ENCODE peak calls at places on chromosomes 3 and 15, in eight cellular contexts. N is heart right ventricle, H is coronary artery, X is ovary, G is OCI-LY7, U is left ventricle myocardium inferior, S is PC-3, O is RWPE2. Q is an unnamed sample.

GRCh38 chr3:192514081-192514753 is 213.1 kb downstream of the FGF12 start:
- DNase-seq in N (no peak), H (no peak), X (no peak), G (no peak), U (no peak), S (peak), O (no peak), Q (peak)

GRCh38 chr3:157075693-157076420 is 84.1 kb downstream of the CCNL1 start:
- DNase-seq in N (no peak), H (no peak), X (no peak), G (no peak), U (no peak), S (peak), O (no peak), Q (no peak)

GRCh38 chr3:69944931-69945493 is 54.5 kb upstream of the SAMMSON start:
- DNase-seq in N (no peak), H (no peak), X (no peak), G (no peak), U (no peak), S (no peak), O (no peak), Q (no peak)

GRCh38 chr15:60095711-60096110 is 91.6 kb downstream of the FOXB1 start:
- DNase-seq in N (no peak), H (no peak), X (no peak), G (no peak), U (no peak), S (no peak), O (no peak), Q (no peak)

GRCh38 chr15:64619880-64620839 is 155.2 kb downstream of the RBPMS2 start:
- DNase-seq in N (no peak), H (no peak), X (no peak), G (no peak), U (no peak), S (peak), O (no peak), Q (peak)

GRCh38 chr3:15161113-15161512 is 44.9 kb upstream of the CAPN7 start:
- DNase-seq in N (no peak), H (no peak), X (no peak), G (no peak), U (no peak), S (no peak), O (no peak), Q (no peak)

GRCh38 chr15:99282129-99282528 is 30.8 kb downstream of the LRRC28 start:
- DNase-seq in N (no peak), H (no peak), X (no peak), G (no peak), U (no peak), S (peak), O (no peak), Q (peak)

GRCh38 chr3:42681361-42682038 is 3.8 kb upstream of the KLHL40 start:
- DNase-seq in N (no peak), H (no peak), X (no peak), G (no peak), U (no peak), S (no peak), O (no peak), Q (no peak)

GRCh38 chr3:155712008-155712407 is 32.9 kb downstream of the PLCH1 start:
- DNase-seq in N (no peak), H (no peak), X (no peak), G (no peak), U (no peak), S (no peak), O (no peak), Q (peak)

GRCh38 chr3:42660898-42661297 is 7.4 kb downstream of the ZBTB47 start:
- DNase-seq in N (no peak), H (no peak), X (no peak), G (peak), U (no peak), S (no peak), O (no peak), Q (no peak)

GRCh38 chr3:149342413-149343340 is 9.2 kb upstream of the TM4SF18 start:
- DNase-seq in N (no peak), H (no peak), X (no peak), G (no peak), U (no peak), S (peak), O (no peak), Q (peak)

GRCh38 chr3:151431940-151432339 is 28.9 kb downstream of the IGSF10 start:
- DNase-seq in N (no peak), H (no peak), X (no peak), G (no peak), U (no peak), S (peak), O (no peak), Q (peak)

GRCh38 chr3:159158213-159158612 is 356.4 kb downstream of the MFSD1 start:
- DNase-seq in N (no peak), H (no peak), X (no peak), G (no peak), U (no peak), S (peak), O (no peak), Q (peak)

GRCh38 chr3:58021072-58021959 is 13.1 kb downstream of the FLNB start:
- DNase-seq in N (no peak), H (no peak), X (no peak), G (no peak), U (no peak), S (peak), O (no peak), Q (peak)

GRCh38 chr15:46815765-46816164 is 901.5 kb upstream of the SEMA6D start:
- DNase-seq in N (peak), H (no peak), X (no peak), G (no peak), U (peak), S (no peak), O (no peak), Q (peak)

GRCh38 chr3:142118911-142119310 is 30.4 kb downstream of the TFDP2 start:
- DNase-seq in N (no peak), H (no peak), X (no peak), G (no peak), U (no peak), S (no peak), O (no peak), Q (no peak)

GRCh38 chr15:67021455-67021854 is 43.9 kb upstream of the SMAD3 start:
- DNase-seq in N (no peak), H (no peak), X (no peak), G (no peak), U (no peak), S (peak), O (no peak), Q (peak)

GRCh38 chr3:101240719-101241118 is 79.7 kb downstream of the IMPG2 start:
- DNase-seq in N (no peak), H (no peak), X (no peak), G (no peak), U (no peak), S (no peak), O (no peak), Q (no peak)

GRCh38 chr3:9248232-9249191 is 934 bp downstream of the SRGAP3 start:
- DNase-seq in N (no peak), H (peak), X (no peak), G (no peak), U (no peak), S (peak), O (peak), Q (peak)

GRCh38 chr15:37585966-37586656 is 348.3 kb upstream of the TMCO5A start:
- DNase-seq in N (no peak), H (no peak), X (no peak), G (no peak), U (no peak), S (peak), O (no peak), Q (peak)

GRCh38 chr3:153330891-153331290 is 168.9 kb downstream of the RAP2B start:
- DNase-seq in N (no peak), H (no peak), X (no peak), G (no peak), U (no peak), S (no peak), O (no peak), Q (peak)

GRCh38 chr15:62757535-62757934 is 285.0 kb upstream of the TPM1 start:
- DNase-seq in N (no peak), H (peak), X (no peak), G (no peak), U (no peak), S (no peak), O (no peak), Q (no peak)

GRCh38 chr3:77042892-77043291 is 3.0 kb downstream of the ROBO2 start:
- DNase-seq in N (no peak), H (no peak), X (no peak), G (no peak), U (no peak), S (peak), O (no peak), Q (no peak)

GRCh38 chr3:164641071-164641470 is 437.2 kb downstream of the SI start:
- DNase-seq in N (no peak), H (no peak), X (no peak), G (no peak), U (no peak), S (no peak), O (no peak), Q (no peak)

GRCh38 chr3:58532794-58533220 is 4.2 kb downstream of the ACOX2 start:
- DNase-seq in N (peak), H (no peak), X (peak), G (peak), U (peak), S (peak), O (no peak), Q (peak)

GRCh38 chr3:66577804-66578203 is 77.0 kb upstream of the LRIG1 start:
- DNase-seq in N (no peak), H (no peak), X (no peak), G (no peak), U (no peak), S (no peak), O (no peak), Q (no peak)

GRCh38 chr3:188439080-188439479 is 285.1 kb downstream of the LPP start:
- DNase-seq in N (no peak), H (no peak), X (no peak), G (peak), U (no peak), S (no peak), O (no peak), Q (no peak)

GRCh38 chr15:95829062-95829461 is 501.4 kb upstream of the NR2F2 start:
- DNase-seq in N (no peak), H (no peak), X (no peak), G (no peak), U (no peak), S (no peak), O (no peak), Q (no peak)

DNA sequence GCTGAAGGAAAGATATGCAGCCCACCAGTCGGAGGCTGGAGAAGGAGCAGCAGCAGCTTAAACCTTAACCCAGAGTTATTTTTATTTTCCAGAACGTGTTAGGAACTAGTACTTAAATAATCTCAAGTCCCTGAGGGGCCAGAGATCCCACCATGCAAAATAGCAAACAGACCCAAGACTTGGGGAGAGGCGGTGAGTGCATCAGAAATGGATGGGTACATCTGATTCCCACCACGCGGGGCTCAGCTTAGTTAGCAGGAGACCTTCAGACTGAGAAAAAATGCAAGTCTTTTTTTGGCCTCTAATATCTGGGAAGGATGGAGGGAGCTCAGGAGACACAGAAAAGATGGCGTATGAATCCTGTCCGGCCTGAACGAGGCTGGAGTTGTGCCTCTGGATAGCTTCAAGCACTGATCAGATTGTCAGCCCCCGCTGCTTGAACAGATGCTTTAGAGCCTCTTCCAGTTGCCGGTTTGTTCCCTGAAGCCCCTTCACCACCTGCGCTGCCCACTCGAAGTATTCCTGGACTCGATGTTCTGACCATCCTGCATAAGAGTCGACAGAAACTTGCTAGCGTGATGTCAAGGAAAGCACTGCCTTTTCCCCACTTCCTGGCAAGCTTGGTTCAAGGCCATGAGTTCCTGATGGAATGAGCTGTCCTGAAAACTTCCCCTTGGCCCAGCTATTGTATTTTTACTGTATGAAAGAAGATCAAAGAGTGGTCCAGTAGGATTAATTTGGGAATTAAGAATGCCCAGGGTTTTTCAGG is 1.3 kb downstream of the HDDC3 start:
- DNase-seq in N (no peak), H (no peak), X (no peak), G (peak), U (no peak), S (no peak), O (no peak), Q (no peak)
- H3K4me3 ChIP-seq in N (peak), H (peak), X (peak), G (peak), U (peak), S (peak), O (peak), Q (no peak)

GRCh38 chr3:179450321-179450720 is 949 bp downstream of the GNB4 start:
- DNase-seq in N (no peak), H (no peak), X (no peak), G (no peak), U (no peak), S (no peak), O (no peak), Q (no peak)

GRCh38 chr3:179447251-179447650 is 4.0 kb downstream of the GNB4 start:
- DNase-seq in N (no peak), H (no peak), X (no peak), G (no peak), U (no peak), S (no peak), O (no peak), Q (no peak)

GRCh38 chr3:179449621-179450020 is 1.6 kb downstream of the GNB4 start:
- DNase-seq in N (no peak), H (no peak), X (no peak), G (no peak), U (no peak), S (no peak), O (no peak), Q (no peak)

GRCh38 chr3:179450901-179451334 is 352 bp downstream of the GNB4 start:
- DNase-seq in N (no peak), H (peak), X (no peak), G (peak), U (no peak), S (no peak), O (no peak), Q (peak)

DNA sequence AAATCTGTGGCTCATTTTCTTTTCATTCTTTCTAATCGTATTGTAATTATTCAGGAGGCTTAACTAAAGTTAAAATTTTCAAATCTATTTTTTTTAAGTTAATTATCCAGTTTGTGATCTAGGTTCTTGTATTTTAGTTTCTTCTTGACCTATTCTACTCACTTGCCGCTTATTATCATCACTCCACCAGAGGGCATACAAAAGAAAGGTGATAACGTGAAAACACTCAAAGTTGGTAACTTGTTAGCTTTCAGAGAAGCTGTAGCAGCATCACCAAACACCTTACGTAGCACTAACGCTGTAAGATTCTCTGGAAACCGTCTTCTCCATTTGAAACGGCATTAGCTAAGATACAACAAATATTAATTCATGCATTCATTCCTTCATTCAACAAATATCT is 4.8 kb downstream of the GNB4 start:
- DNase-seq in N (no peak), H (no peak), X (no peak), G (peak), U (no peak), S (peak), O (no peak), Q (peak)
- H3K4me3 ChIP-seq in N (no peak), H (no peak), X (no peak), G (no peak), U (no peak), S (no peak), O (no peak), Q (no peak)

DNA sequence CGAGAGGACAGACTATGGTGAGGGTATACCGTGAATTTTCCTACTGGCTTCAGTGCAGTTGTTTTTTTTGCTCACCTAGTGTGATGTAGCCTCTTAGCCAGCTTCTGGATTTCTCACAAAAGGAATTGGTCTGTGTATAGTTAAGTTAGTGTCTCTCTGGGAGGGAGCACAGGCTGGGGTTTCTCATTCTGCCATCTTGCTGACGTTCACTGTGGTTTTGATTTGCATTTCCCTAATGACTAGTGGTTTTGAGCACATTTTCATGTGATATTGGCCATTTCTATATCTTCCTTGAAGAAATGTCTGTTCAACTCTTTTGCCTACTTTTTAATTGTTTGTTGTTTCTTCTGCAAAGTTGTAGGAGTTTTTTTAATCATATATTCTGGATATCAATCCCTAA is 2.2 kb upstream of the CD86 start:
- DNase-seq in N (no peak), H (no peak), X (no peak), G (peak), U (no peak), S (no peak), O (no peak), Q (no peak)
- H3K4me3 ChIP-seq in N (no peak), H (no peak), X (no peak), G (no peak), U (no peak), S (no peak), O (no peak), Q (no peak)

GRCh38 chr15:82808634-82809041 is 790 bp upstream of the WHAMM start:
- DNase-seq in N (no peak), H (no peak), X (no peak), G (peak), U (no peak), S (no peak), O (no peak), Q (no peak)

GRCh38 chr15:82810863-82811421 is 1.5 kb downstream of the WHAMM start:
- DNase-seq in N (no peak), H (no peak), X (no peak), G (peak), U (no peak), S (peak), O (no peak), Q (peak)

GRCh38 chr15:82810061-82810862 is 834 bp downstream of the WHAMM start:
- DNase-seq in N (peak), H (no peak), X (peak), G (peak), U (peak), S (peak), O (no peak), Q (peak)

GRCh38 chr15:82807920-82808633 is 1.4 kb upstream of the WHAMM start:
- DNase-seq in N (no peak), H (no peak), X (no peak), G (peak), U (no peak), S (no peak), O (no peak), Q (no peak)

GRCh38 chr15:82809308-82810060 is at the start of gene WHAMM:
- DNase-seq in N (peak), H (peak), X (peak), G (peak), U (peak), S (peak), O (peak), Q (peak)
- H3K4me3 ChIP-seq in N (peak), H (peak), X (peak), G (peak), U (peak), S (peak), O (peak), Q (peak)

GRCh38 chr3:138615462-138615861 is 6.9 kb downstream of the FAIM start:
- DNase-seq in N (no peak), H (no peak), X (no peak), G (no peak), U (no peak), S (no peak), O (no peak), Q (no peak)

GRCh38 chr3:138608322-138609214 is at the start of gene FAIM:
- DNase-seq in N (peak), H (peak), X (peak), G (no peak), U (peak), S (peak), O (peak), Q (peak)

GRCh38 chr3:138609898-138610266 is 1.3 kb downstream of the FAIM start:
- DNase-seq in N (no peak), H (no peak), X (no peak), G (no peak), U (no peak), S (no peak), O (no peak), Q (no peak)
- H3K4me3 ChIP-seq in N (peak), H (peak), X (peak), G (no peak), U (peak), S (peak), O (no peak), Q (no peak)

GRCh38 chr3:78979083-78979482 is 788.7 kb downstream of the ROBO1 start:
- DNase-seq in N (no peak), H (no peak), X (no peak), G (no peak), U (no peak), S (no peak), O (no peak), Q (no peak)
- H3K4me3 ChIP-seq in N (no peak), H (no peak), X (no peak), G (no peak), U (no peak), S (no peak), O (no peak), Q (no peak)

DNA sequence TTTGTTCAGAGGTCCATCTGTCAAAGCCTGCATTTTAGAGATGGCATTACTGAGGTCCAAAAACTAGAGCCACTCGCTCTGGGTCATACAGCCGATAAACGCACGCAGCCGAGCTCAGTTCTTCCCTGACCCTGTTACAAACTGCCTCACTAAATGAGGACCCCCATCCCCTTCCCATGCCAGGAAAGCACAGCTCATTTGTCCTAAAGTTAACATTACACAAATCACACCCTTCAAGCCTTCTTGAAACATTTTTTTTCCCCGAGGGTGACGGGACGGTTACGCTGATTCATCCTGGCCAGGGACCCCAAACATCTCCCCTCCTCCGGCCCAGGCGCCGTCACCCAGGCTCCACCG is 832 bp upstream of the CMTM8 start:
- DNase-seq in N (no peak), H (no peak), X (no peak), G (no peak), U (no peak), S (no peak), O (no peak), Q (no peak)
- H3K4me3 ChIP-seq in N (peak), H (peak), X (peak), G (no peak), U (peak), S (peak), O (peak), Q (peak)

DNA sequence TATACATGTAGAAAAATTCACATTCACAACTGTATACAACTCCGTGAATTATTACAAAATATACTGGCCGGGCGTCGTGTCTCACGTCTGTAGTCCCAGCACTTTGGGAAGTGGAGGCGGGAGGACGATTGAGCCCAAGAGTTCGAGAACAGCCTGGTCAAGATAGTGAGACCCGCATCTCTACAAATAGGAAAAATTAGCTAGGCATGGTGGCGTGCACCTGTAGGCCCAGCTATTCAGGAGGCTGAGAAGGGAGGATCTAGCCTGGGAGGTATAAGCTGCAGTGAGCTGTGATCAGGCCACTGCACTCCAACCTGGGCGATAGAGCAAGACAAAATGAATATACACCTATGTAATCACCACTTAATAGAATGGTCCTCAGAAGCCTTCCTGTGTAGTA is 1.3 kb downstream of the RAD51 start:
- DNase-seq in N (no peak), H (no peak), X (no peak), G (peak), U (no peak), S (no peak), O (no peak), Q (no peak)
- H3K4me3 ChIP-seq in N (no peak), H (no peak), X (no peak), G (peak), U (no peak), S (peak), O (peak), Q (no peak)